ENCODE peak calls at places on chromosome 15, in eight cellular contexts. M is uterus, F is tibial nerve, U is breast epithelium, S is H1, Y is GM12891, K is esophagus muscularis mucosa, T is lower leg skin. Q is an unnamed sample.

GRCh38 chr15:74007820-74008371 is 13.4 kb downstream of the PML start:
- DNase-seq in S (no peak), Y (no peak), F (no peak), T (peak), K (no peak), M (no peak), U (no peak), Q (no peak)

GRCh38 chr15:64651573-64652260 is 123.7 kb downstream of the RBPMS2 start:
- DNase-seq in U (no peak), Y (no peak), F (no peak), K (no peak), T (no peak), S (no peak), M (no peak), Q (no peak)

GRCh38 chr15:66650433-66650832 is 51.6 kb upstream of the SMAD6 start:
- DNase-seq in T (no peak), U (no peak), M (peak), Y (no peak), S (no peak), F (peak), K (no peak), Q (peak)

GRCh38 chr15:67010898-67011619 is 54.3 kb upstream of the SMAD3 start:
- DNase-seq in U (no peak), Y (no peak), T (no peak), M (no peak), S (peak), K (peak), F (no peak), Q (no peak)

GRCh38 chr15:70100495-70101331 is 3.0 kb upstream of the TLE3 start:
- DNase-seq in U (no peak), T (peak), Y (no peak), M (peak), K (no peak), S (no peak), F (no peak), Q (no peak)

GRCh38 chr15:91857772-91858171 is 4.3 kb downstream of the SLCO3A1 start:
- DNase-seq in U (no peak), T (no peak), Y (no peak), K (no peak), M (no peak), S (no peak), F (no peak), Q (no peak)

GRCh38 chr15:96560246-96560895 is 229.9 kb downstream of the NR2F2 start:
- DNase-seq in S (no peak), F (no peak), Y (no peak), M (no peak), T (no peak), U (no peak), K (no peak), Q (no peak)

GRCh38 chr15:57559875-57560274 is 31.8 kb upstream of the MYZAP start:
- DNase-seq in U (peak), S (peak), M (peak), F (peak), K (no peak), T (peak), Y (peak), Q (no peak)

GRCh38 chr15:78213425-78213750 is 21.0 kb downstream of the ACSBG1 start:
- DNase-seq in M (no peak), U (peak), Y (no peak), K (no peak), F (no peak), T (peak), S (no peak), Q (no peak)

GRCh38 chr15:85406916-85407315 is 26.5 kb downstream of the AKAP13 start:
- DNase-seq in F (no peak), S (no peak), Y (no peak), U (no peak), K (no peak), M (no peak), T (no peak), Q (no peak)

GRCh38 chr15:38991126-38991525 is 426.5 kb upstream of the RASGRP1 start:
- DNase-seq in K (no peak), S (no peak), T (no peak), U (no peak), Y (no peak), M (no peak), F (no peak), Q (peak)

GRCh38 chr15:53401503-53401902 is 358.0 kb downstream of the WDR72 start:
- DNase-seq in S (no peak), F (no peak), Y (no peak), T (no peak), K (no peak), M (no peak), U (no peak), Q (no peak)

GRCh38 chr15:37907136-37907535 is 27.3 kb upstream of the TMCO5A start:
- DNase-seq in K (no peak), F (no peak), M (no peak), T (no peak), U (no peak), S (no peak), Y (no peak), Q (no peak)

GRCh38 chr15:80984856-80985255 is 4.8 kb downstream of the MESD start:
- DNase-seq in U (no peak), K (no peak), F (no peak), M (no peak), Y (no peak), T (no peak), S (no peak), Q (no peak)

GRCh38 chr15:74134387-74135027 is 4.1 kb downstream of the ISLR2 start:
- DNase-seq in F (no peak), Y (no peak), S (peak), K (no peak), U (no peak), T (no peak), M (no peak), Q (no peak)

GRCh38 chr15:42090375-42090774 is 4.0 kb downstream of the PLA2G4D start:
- DNase-seq in F (no peak), S (no peak), K (no peak), M (no peak), Y (no peak), U (no peak), T (peak), Q (no peak)

GRCh38 chr15:30065025-30065801 is 17.5 kb upstream of the GOLGA8J start:
- DNase-seq in U (no peak), F (no peak), K (no peak), T (no peak), M (no peak), Y (no peak), S (no peak), Q (peak)

GRCh38 chr15:98529205-98530145 is 118.9 kb upstream of the IGF1R start:
- DNase-seq in F (no peak), K (no peak), T (peak), M (no peak), S (no peak), Y (no peak), U (no peak), Q (no peak)

GRCh38 chr15:67004142-67004541 is 61.3 kb upstream of the SMAD3 start:
- DNase-seq in M (no peak), U (no peak), Y (no peak), S (no peak), K (peak), F (no peak), T (no peak), Q (no peak)

DNA sequence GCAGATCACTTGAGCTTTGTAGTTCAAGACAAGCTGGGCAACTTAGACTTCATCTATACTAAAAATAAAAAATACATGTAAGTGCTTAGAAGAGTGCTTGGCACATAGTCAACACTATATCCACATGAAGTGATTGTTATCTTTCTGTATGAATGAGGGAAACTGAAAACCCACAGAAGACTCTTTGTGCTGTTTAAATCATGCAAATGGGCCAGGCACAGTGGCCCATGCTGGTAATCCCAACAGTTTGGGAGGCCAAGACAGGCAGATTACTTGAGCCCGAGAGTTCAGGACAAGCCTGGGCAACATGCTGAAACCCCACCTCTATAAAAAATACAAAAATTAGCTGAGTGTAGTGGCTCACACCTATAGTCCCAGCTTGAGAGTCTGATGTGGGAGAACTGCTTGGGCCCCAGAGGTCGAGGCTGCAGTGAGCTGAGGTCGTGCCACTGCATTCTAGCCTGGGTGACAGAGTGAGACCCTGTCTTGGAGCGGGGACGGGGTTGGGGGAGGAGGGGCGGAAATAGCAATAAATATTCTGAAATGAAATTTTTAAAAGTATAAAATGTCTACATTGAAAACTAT is 129.7 kb downstream of the NR2E3 start:
- DNase-seq in Y (no peak), F (no peak), M (no peak), T (no peak), U (no peak), S (no peak), K (no peak), Q (no peak)
- TF ChIP-seq POLR2A in Y (no peak), F (no peak), M (no peak), T (no peak), U (no peak), S (no peak), K (no peak), Q (no peak)

DNA sequence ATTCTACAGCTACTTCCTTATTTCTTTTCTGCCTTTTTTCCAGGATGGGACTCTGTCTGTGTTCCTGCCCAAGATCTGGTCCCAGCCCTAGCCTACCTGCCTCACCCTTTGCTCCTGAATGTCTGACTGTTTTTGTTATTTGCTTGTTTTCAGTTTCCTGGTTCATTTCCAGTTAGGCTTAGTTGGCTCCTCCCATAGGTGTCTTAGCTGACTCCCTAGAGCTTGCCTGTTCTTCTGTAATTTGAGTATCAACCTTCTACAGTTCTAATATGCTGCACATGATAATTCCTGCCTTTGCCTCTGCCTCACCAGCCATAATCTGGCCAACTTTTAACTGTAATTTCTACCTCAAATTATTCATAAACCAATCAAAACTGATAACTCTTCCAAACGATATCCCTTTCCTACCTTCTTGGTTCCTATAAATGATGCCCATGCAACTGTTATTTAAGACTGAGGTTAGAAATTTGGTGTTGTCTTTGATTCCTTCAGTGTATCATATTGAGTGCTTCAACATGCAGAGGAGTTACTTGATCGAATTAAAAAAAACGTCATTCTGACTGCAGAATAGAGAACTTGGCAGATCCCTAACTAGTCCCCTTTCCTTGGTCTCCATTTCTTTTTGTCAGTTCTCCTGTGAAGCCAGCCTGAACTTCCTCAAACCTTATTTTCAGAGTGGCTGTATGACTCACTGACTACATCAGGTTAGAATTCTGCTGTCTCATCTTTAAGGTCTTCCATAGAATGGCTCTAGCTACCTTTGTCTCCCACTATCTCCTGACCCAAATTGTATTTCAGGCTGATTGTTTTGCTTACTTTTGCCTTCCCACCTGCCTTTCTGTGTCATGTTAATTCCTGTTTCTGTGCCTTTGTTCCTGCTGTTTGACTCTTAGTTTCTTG is 8.4 kb downstream of the GOLM2 start:
- DNase-seq in M (no peak), F (no peak), Y (no peak), K (no peak), S (no peak), U (no peak), T (no peak), Q (no peak)
- TF ChIP-seq POLR2A in M (no peak), F (no peak), Y (no peak), K (no peak), S (no peak), U (no peak), T (no peak), Q (no peak)

GRCh38 chr15:63381301-63382192 is at the start of gene CA12:
- DNase-seq in Y (no peak), F (no peak), M (peak), U (peak), T (peak), K (no peak), S (peak), Q (no peak)
- TF ChIP-seq POLR2A in Y (no peak), F (no peak), M (no peak), U (no peak), T (no peak), K (peak), S (no peak), Q (peak)

GRCh38 chr15:34795267-34796081 is at the start of gene ACTC1:
- DNase-seq in F (no peak), T (no peak), K (no peak), S (peak), Y (peak), M (peak), U (no peak), Q (peak)
- TF ChIP-seq POLR2A in F (no peak), T (no peak), K (no peak), S (peak), Y (no peak), M (no peak), U (no peak), Q (no peak)

DNA sequence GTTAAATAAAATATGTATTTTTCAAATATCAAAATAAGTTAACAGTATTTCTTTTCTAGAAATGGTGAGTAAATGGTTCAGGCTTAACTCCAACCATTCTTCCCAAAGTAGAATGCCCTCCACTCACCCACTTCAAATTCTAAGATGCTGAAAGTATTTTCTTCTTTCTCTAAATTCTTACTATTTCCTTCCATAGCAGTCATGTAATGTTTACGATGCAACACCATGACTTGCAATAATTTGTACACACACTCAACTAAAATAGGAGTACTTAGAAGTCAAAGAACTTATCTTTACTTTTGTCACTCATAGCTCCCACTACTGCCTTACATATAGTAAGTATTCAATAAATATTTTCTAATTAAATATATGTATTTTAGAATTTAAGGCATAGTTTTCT is 65.0 kb downstream of the AQR start:
- DNase-seq in K (no peak), M (no peak), Y (no peak), F (no peak), T (no peak), S (no peak), U (no peak), Q (no peak)
- TF ChIP-seq POLR2A in K (no peak), M (no peak), Y (no peak), F (no peak), T (no peak), S (no peak), U (no peak), Q (no peak)

DNA sequence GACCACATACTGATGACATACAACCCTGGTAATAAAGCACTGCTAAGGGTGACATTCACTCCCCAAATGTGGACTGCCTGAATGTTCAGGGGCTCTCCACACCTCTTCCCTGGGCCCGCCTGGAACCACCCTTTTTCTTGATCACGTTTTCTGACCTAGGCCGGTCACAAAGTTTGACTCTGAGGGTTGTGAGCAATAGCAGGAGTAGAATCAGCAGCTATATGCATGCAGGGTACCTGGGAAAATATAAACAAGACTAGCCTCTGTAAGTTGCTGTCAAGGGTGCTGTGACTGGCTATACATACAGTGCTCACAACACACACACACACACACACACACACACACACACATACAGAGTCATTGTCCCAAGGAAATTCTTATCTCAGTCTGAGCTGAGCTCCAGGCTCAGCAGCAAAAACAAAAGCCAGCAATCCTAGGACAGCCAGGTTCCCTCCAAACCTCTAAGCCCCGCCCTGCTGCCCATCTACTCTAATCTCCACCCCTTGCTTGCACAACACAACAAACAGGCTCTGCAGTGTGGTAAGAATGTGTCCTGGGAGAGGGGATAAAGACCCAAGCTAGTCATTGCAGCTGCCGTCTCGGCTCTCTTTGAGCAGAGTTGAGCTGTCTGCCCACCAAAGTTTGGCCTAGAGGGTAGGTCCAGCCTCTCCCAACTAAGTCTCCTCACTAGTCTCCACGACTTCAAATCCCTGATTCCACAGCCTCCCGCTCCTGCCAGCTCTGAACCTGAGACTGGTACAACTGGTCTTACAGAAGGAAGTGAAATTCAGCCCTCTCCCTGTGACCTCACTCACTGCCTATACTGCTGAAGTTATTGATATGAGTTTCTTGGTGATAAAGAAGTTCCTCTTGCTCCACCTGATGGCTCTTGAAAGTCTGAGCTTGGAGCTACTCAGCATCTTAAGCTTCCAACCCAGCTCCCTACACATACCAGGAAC is 2.2 kb downstream of the BMF start:
- DNase-seq in K (no peak), Y (no peak), M (peak), S (peak), T (peak), F (peak), U (peak), Q (no peak)
- TF ChIP-seq POLR2A in K (no peak), Y (no peak), M (peak), S (peak), T (no peak), F (peak), U (no peak), Q (no peak)

DNA sequence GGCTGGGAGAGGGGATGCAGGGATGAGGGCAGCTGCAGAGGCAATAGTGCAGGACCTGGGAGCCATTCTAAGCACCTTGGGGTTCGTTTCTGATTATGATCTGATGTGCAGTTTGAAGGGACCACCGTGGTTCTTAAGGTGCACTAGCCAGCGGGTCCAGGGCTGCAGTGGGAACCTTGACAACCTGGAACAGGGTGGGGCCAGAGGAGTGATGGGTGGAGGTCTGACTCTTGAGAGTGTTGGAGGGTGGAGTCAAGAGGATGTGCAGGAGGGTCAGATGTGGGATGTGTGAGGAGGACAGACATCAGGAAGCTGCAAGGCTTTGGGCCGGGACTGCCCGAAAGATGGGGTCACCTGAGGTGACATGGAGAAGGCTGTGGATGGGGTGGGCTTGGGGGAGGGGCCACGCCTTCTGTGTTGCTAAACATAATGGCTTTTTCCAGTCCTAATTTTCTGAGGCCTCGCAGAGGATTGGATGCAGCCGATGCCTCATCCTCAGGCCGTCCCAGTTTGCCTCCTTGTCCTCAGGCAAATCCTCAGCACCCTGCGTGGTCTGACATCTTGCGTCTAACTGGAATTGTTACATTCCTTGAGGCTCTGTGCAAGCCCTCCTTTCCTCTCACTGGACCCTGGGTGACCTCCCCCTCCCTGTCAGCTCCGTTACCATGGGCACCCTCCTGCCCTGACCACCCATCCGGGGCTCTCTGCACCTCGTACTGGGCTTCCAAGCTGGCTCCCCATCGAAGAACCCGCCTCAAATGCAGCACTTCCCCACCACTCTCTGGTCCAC is 61.4 kb upstream of the TRPM1 start:
- DNase-seq in F (no peak), U (no peak), T (peak), S (no peak), K (peak), Y (no peak), M (no peak), Q (no peak)
- TF ChIP-seq POLR2A in F (no peak), U (no peak), T (no peak), S (no peak), K (no peak), Y (no peak), M (no peak), Q (no peak)

GRCh38 chr15:75666823-75667501 is 19.2 kb downstream of the SNX33 start:
- DNase-seq in K (no peak), U (no peak), Y (no peak), F (no peak), T (peak), M (peak), S (no peak), Q (peak)
- TF ChIP-seq POLR2A in K (no peak), U (no peak), Y (no peak), F (no peak), T (no peak), M (no peak), S (no peak), Q (no peak)